ENCODE peak calls at places on chromosomes 16 and 17, in eight cellular contexts. X is H1, C is heart right ventricle, U is thoracic aorta, F is lung, M is coronary artery, Q is cardiac muscle cell, E is esophagus muscularis mucosa. T is an unnamed sample.

GRCh38 chr17:15945493-15946209 is 721 bp downstream of the ADORA2B start:
- DNase-seq in X (peak), C (peak), U (no peak), F (no peak), M (no peak), Q (peak), E (no peak), T (no peak)

GRCh38 chr16:68754117-68754792 is 17.2 kb downstream of the CDH1 start:
- DNase-seq in X (no peak), C (no peak), U (no peak), F (no peak), M (no peak), Q (no peak), E (no peak), T (no peak)

GRCh38 chr16:86772231-86772510 is 193.8 kb downstream of the FOXL1 start:
- DNase-seq in X (no peak), C (no peak), U (no peak), F (no peak), M (no peak), Q (no peak), E (no peak), T (no peak)

GRCh38 chr16:15857779-15858560 is 1.1 kb upstream of the MYH11 start:
- DNase-seq in X (peak), C (peak), U (no peak), F (no peak), M (peak), Q (peak), E (no peak), T (no peak)

GRCh38 chr16:4115209-4115940 is 867 bp downstream of the ADCY9 start:
- DNase-seq in X (peak), C (peak), U (no peak), F (no peak), M (peak), Q (peak), E (no peak), T (peak)

GRCh38 chr17:6110088-6110487 is 39.9 kb downstream of the WSCD1 start:
- DNase-seq in X (no peak), C (no peak), U (no peak), F (no peak), M (peak), Q (no peak), E (no peak), T (no peak)

GRCh38 chr17:21295036-21295952 is 10.8 kb downstream of the MAP2K3 start:
- DNase-seq in X (no peak), C (peak), U (no peak), F (no peak), M (peak), Q (no peak), E (no peak), T (no peak)

GRCh38 chr17:3722716-3723115 is 987 bp upstream of the HASPIN start:
- DNase-seq in X (no peak), C (no peak), U (no peak), F (no peak), M (no peak), Q (no peak), E (no peak), T (no peak)

GRCh38 chr16:71230122-71230845 is at the start of gene HYDIN:
- DNase-seq in X (peak), C (peak), U (no peak), F (peak), M (no peak), Q (peak), E (no peak), T (no peak)

DNA sequence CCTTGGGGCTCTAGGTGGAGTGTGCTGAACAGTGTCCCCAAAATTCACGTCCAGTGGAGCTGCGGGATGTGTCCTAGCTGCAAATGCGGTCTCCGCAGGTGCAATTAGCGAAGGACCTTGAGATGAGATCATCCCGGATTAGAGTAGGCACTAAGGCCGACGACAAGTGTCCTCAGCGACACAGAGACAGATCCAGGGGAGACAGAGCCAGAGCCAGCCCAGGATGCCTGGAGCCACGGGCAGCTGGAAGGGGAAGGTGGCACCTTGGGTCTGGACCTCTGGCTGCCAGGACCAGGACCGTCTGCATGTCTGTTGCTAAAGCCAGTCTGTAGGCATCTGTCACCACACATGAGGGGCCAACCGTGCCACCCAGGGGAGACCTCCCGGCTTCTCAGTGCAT is 24.5 kb downstream of the SLC7A5 start:
- DNase-seq in X (no peak), C (no peak), U (no peak), F (no peak), M (no peak), Q (no peak), E (no peak), T (no peak)
- H3K27ac ChIP-seq in X (peak), C (no peak), U (no peak), F (no peak), M (no peak), Q (no peak), E (no peak), T (no peak)

DNA sequence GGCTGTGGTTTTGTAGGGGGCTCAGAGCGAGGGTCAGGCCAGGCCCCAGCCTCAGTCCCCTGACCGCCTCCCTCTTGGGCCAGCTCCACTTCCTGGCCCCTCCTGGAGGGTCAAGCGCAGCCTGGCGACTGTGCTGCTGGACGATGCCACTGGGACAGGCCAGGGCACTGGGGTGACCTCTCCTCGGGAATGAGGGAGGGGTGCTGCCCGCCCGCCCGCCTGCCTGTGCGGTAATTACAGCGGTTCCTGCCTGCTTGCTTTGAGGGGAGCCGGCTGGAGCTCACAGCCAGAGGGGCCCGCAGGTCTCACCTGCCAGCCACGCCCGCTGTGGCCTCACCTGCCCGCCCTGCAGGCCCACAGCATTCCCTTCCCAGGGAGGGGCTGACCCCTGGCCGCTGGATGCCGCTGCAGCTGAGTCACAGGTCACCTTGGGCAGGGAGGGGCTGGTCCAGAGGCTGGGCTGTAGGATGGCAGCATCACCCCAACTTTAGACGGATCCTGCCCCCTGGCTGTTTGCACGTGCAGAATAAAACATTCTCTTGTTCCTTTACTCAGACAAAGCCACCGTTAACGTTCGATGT is 76.7 kb upstream of the CBX4 start:
- DNase-seq in X (peak), C (peak), U (no peak), F (peak), M (no peak), Q (peak), E (no peak), T (no peak)
- TF ChIP-seq CTCF in X (peak), C (peak), U (no peak), F (no peak), M (no peak), Q (peak), E (peak), T (peak)

DNA sequence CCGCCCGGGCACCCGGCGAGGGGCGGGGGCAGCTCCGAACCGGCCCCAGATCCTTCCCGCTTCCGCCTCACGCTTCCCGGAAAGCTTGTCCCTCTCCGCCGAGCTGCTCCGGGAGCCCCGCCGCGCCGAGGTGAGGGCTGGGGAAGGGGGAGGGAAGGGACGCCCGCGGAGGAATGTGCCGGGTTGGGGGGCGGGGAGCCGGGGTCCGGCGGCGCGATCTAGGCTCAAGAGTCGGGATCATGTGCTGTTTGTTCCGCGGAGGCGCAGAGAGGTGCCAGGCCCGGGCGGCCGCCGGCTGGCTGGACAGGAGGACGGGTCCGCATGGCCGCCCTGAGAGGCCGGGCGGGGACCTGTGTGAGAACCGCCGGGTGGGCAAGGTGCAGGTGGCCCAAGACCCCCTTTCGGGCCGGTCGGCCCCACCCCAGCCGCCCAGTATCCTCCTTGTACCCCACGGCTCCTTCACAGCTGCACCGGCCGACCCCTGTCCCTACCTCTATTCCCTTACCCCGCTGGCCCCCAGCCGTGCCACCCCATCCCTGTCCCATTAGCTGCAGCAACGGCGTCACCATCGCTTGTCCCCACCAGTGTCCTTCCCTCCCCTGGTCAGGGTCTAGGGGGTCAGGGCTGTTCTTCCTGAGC is 396 bp downstream of the KIF1C start:
- DNase-seq in X (peak), C (peak), U (no peak), F (peak), M (peak), Q (peak), E (no peak), T (no peak)
- H3K27ac ChIP-seq in X (no peak), C (peak), U (peak), F (peak), M (peak), Q (peak), E (peak), T (peak)

DNA sequence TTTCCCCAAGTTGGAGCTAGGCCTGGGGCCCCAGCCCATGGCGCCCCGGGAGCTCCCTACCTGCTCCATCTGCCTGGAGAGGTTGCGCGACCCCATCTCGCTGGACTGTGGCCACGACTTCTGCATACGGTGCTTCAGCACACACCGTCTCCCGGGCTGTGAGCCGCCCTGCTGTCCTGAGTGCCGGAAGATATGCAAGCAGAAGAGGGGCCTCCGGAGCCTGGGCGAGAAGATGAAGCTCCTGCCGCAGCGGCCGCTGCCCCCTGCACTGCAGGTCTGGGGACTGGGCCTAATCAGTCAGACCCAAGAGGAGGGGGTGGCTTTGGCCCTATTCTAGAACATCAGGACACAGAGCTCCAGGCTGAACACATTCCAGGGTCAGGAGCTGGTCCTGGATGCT is 1.5 kb downstream of the RNF112 start:
- DNase-seq in X (no peak), C (no peak), U (no peak), F (no peak), M (no peak), Q (no peak), E (no peak), T (no peak)
- TF ChIP-seq CTCF in X (no peak), C (no peak), U (no peak), F (no peak), M (no peak), Q (no peak), E (no peak), T (no peak)

GRCh38 chr17:42050360-42051012 is at the start of gene C17orf113:
- DNase-seq in X (peak), C (peak), U (no peak), F (peak), M (no peak), Q (peak), E (no peak), T (peak)
- H3K27ac ChIP-seq in X (no peak), C (peak), U (no peak), F (peak), M (no peak), Q (no peak), E (peak), T (no peak)

GRCh38 chr16:57091990-57092785 is at the start of gene CPNE2:
- DNase-seq in X (peak), C (peak), U (no peak), F (peak), M (no peak), Q (peak), E (no peak), T (no peak)
- TF ChIP-seq CTCF in X (no peak), C (no peak), U (no peak), F (no peak), M (no peak), Q (no peak), E (no peak), T (no peak)

GRCh38 chr17:77434136-77435114 is 293.7 kb downstream of the SEC14L1 start:
- DNase-seq in X (no peak), C (no peak), U (no peak), F (no peak), M (no peak), Q (no peak), E (no peak), T (no peak)
- H3K27ac ChIP-seq in X (no peak), C (peak), U (no peak), F (peak), M (no peak), Q (peak), E (peak), T (peak)

DNA sequence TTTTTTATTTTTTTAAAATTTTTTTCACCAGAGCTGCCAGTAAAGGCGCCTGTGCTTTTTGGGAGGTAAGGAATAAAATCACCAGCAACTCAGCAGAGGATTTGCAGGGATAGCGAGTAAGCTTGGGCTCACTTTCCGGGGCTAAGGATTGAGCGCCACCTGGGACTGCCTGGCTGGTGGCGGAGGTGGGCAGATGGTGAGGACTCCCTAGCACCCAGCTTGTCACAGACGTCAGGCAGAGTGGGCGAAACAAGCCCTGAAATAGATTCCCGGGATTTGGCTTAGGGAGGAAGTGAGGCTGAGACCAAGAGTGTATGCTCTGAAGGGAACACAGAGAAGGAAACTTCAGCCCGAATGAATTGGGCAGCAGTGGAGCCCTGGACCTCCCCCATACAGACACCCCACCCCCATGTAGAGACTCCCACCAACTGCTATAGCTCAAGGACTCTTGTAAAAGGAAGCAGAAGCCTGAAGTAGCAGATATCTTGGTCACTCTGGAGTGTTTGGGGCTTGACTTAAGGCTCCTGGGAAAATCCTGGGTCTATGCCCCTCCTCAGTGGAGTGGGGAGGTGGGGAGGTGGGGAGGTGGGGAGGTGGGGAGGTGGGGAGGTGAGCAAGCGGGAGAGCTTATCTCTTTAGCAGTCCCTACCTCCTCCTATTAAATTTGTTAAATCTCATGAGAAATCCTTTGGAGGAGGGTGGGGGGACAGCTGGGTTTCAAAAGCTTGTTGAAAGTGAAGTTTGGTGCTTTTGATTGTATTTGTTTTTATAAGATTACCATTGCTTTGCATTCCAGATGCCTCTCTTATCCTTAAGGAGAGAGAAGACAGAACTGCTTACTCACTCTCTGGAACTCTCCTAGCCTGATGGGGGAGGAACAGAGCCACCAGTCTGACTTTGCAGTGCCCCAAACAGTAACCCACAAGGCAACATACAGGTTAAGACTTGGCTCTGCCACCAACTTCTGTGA is 8.2 kb downstream of the ARL4D start:
- DNase-seq in X (no peak), C (no peak), U (no peak), F (no peak), M (no peak), Q (no peak), E (no peak), T (no peak)
- TF ChIP-seq CTCF in X (no peak), C (no peak), U (no peak), F (no peak), M (no peak), Q (no peak), E (no peak), T (no peak)

GRCh38 chr17:67126983-67127382 is 82.6 kb downstream of the CACNG1 start:
- DNase-seq in X (no peak), C (no peak), U (no peak), F (no peak), M (no peak), Q (no peak), E (no peak), T (no peak)
- H3K27ac ChIP-seq in X (no peak), C (no peak), U (no peak), F (no peak), M (no peak), Q (no peak), E (no peak), T (no peak)

DNA sequence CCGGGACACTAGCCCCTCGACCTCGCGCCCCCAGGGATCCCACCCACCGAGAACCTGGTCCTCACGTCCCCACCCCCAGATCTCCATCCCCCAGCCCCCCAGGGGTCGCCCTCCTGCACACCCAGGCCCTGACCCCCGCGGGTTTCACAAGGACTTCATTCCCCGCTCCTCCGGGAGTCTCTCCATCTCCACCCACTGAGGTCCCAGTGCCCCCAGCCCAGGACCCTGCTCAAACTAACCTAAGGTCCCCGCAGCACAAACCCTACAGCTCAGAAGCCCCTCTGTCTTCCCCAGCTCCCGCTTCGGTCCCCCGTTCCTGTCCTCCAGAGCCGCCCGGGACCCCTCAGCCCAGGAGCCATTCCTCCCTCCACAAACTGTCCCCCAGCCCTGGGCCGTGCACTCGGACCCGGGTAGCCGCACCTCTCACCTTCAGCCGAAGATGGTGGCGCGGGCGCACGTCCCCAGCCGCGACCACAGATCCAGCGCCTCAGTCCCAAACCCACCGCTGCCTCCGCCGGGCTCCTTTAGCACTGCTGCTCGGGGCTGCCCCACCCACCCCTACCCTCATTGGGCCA is at the start of gene MYH10:
- DNase-seq in X (no peak), C (no peak), U (no peak), F (no peak), M (no peak), Q (no peak), E (no peak), T (no peak)
- TF ChIP-seq CTCF in X (peak), C (no peak), U (peak), F (no peak), M (no peak), Q (peak), E (no peak), T (no peak)

T was measured in CD4-positive, alpha-beta T cell.